ENCODE peak calls at places on chromosomes 4 and X, in eight cellular contexts. F, Q, Z, J, G, L, B and C are unnamed samples.
A peak's percentile ranks its signal among the peaks of the same experiment; 100 is the strongest.

GRCh38 chrX:68060506-68061205 is 372.6 kb downstream of the OPHN1 start:
- DNase-seq in F (no peak), Q (no peak), Z (no peak), J (no peak), G (no peak), L (no peak), B (peak; percentile 4), C (no peak)

GRCh38 chr4:152385551-152385950 is 150.3 kb downstream of the FBXW7 start:
- DNase-seq in F (peak; percentile 26), Q (peak; percentile 37), Z (peak; percentile 9), J (peak; percentile 38), G (no peak), L (no peak), B (peak; percentile 43), C (no peak)

GRCh38 chrX:66035667-66036066 is 4.2 kb downstream of the VSIG4 start:
- DNase-seq in F (no peak), Q (no peak), Z (no peak), J (no peak), G (no peak), L (no peak), B (no peak), C (no peak)

GRCh38 chr4:140754918-140755810 is 1.0 kb downstream of the TBC1D9 start:
- DNase-seq in F (no peak), Q (peak; percentile 27), Z (no peak), J (no peak), G (no peak), L (no peak), B (peak; percentile 39), C (no peak)

GRCh38 chrX:115949900-115950822 is 220.4 kb upstream of the AGTR2 start:
- DNase-seq in F (no peak), Q (no peak), Z (peak; percentile 17), J (no peak), G (no peak), L (no peak), B (no peak), C (no peak)

GRCh38 chr4:156762851-156763250 is 208.7 kb downstream of the PDGFC start:
- DNase-seq in F (no peak), Q (no peak), Z (no peak), J (no peak), G (no peak), L (no peak), B (no peak), C (no peak)

GRCh38 chr4:140757220-140757607 is 1.0 kb upstream of the TBC1D9 start:
- DNase-seq in F (no peak), Q (no peak), Z (no peak), J (no peak), G (no peak), L (no peak), B (no peak), C (no peak)

GRCh38 chr4:57378766-57379165 is 268.6 kb upstream of the IGFBP7 start:
- DNase-seq in F (peak; percentile 38), Q (peak; percentile 15), Z (no peak), J (no peak), G (no peak), L (no peak), B (peak; percentile 15), C (no peak)

GRCh38 chr4:37068580-37068979 is 176.0 kb upstream of the NWD2 start:
- DNase-seq in F (no peak), Q (no peak), Z (peak; percentile 21), J (no peak), G (no peak), L (no peak), B (no peak), C (no peak)

GRCh38 chr4:14877246-14878220 is 124.7 kb upstream of the CPEB2 start:
- DNase-seq in F (peak; percentile 73), Q (peak; percentile 64), Z (peak; percentile 93), J (no peak), G (no peak), L (no peak), B (no peak), C (no peak)

GRCh38 chr4:175411251-175411650 is 400.8 kb downstream of the GPM6A start:
- DNase-seq in F (no peak), Q (no peak), Z (no peak), J (no peak), G (no peak), L (no peak), B (no peak), C (no peak)

GRCh38 chr4:96649536-96649935 is 809.6 kb downstream of the PDHA2 start:
- DNase-seq in F (peak; percentile 65), Q (peak; percentile 35), Z (peak; percentile 17), J (no peak), G (no peak), L (no peak), B (peak; percentile 31), C (peak; percentile 16)

GRCh38 chrX:56385336-56385735 is 153.2 kb downstream of the KLF8 start:
- DNase-seq in F (no peak), Q (no peak), Z (no peak), J (no peak), G (no peak), L (no peak), B (no peak), C (no peak)

GRCh38 chr4:80154547-80154933 is 42.8 kb upstream of the PRDM8 start:
- DNase-seq in F (no peak), Q (no peak), Z (no peak), J (no peak), G (no peak), L (no peak), B (peak; percentile 21), C (peak; percentile 52)

GRCh38 chr4:89752932-89753598 is 83.9 kb downstream of the SNCA start:
- DNase-seq in F (peak; percentile 94), Q (peak; percentile 67), Z (no peak), J (peak; percentile 97), G (peak; percentile 43), L (no peak), B (peak; percentile 53), C (peak; percentile 82)

GRCh38 chrX:15158736-15159406 is 111.0 kb downstream of the ASB9 start:
- DNase-seq in F (no peak), Q (no peak), Z (no peak), J (no peak), G (no peak), L (no peak), B (no peak), C (no peak)

GRCh38 chrX:150036181-150036580 is 97.9 kb upstream of the EOLA2 start:
- DNase-seq in F (peak; percentile 57), Q (peak; percentile 54), Z (no peak), J (peak; percentile 63), G (no peak), L (no peak), B (peak; percentile 64), C (peak; percentile 25)

GRCh38 chrX:52509916-52510315 is 6.9 kb downstream of the XAGE1B start:
- DNase-seq in F (no peak), Q (no peak), Z (no peak), J (no peak), G (no peak), L (no peak), B (no peak), C (no peak)

GRCh38 chr4:22502895-22503814 is 12.7 kb downstream of the ADGRA3 start:
- DNase-seq in F (no peak), Q (peak; percentile 43), Z (no peak), J (no peak), G (no peak), L (no peak), B (peak; percentile 45), C (no peak)

GRCh38 chrX:80808160-80808735 is 1.4 kb downstream of the BRWD3 start:
- DNase-seq in F (peak; percentile 70), Q (peak; percentile 75), Z (peak; percentile 85), J (peak; percentile 71), G (peak; percentile 59), L (peak; percentile 81), B (peak; percentile 76), C (peak; percentile 71)

GRCh38 chrX:97547873-97548578 is 664.3 kb downstream of the RPA4 start:
- DNase-seq in F (peak; percentile 45), Q (peak; percentile 38), Z (no peak), J (peak; percentile 6), G (no peak), L (no peak), B (peak; percentile 50), C (peak; percentile 45)

DNA sequence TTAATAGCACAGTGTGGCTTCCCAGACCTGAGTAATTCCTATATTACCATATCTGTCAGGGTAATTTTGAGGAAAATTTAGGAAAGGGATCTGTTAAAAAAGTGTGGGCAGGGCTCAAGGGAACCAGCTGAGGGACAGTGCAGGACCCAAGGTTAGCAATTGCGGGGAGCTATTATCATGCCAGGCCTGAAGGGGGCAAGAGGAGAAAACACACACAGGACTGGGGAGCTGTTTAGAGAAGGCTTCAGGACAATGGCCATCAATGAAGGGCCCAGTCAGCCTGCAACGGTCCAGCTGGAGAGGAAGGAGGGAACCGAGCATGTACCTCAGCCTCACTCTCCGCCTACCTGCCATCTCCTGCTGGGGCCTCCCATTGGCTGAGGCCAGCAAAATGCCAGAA is 19.0 kb upstream of the NHS start:
- DNase-seq in F (no peak), Q (no peak), Z (no peak), J (no peak), G (no peak), L (no peak), B (no peak), C (no peak)
- TF ChIP-seq CTCF in F (no peak), Q (no peak), Z (no peak), J (no peak), G (no peak), L (no peak), B (no peak), C (no peak)

GRCh38 chrX:154349979-154350378 is 24.5 kb downstream of the FLNA start:
- DNase-seq in F (no peak), Q (no peak), Z (no peak), J (no peak), G (peak; percentile 22), L (no peak), B (no peak), C (no peak)

GRCh38 chrX:154352012-154352401 is 22.4 kb downstream of the FLNA start:
- DNase-seq in F (no peak), Q (no peak), Z (no peak), J (no peak), G (no peak), L (no peak), B (peak; percentile 7), C (no peak)

GRCh38 chrX:154350429-154351182 is 23.8 kb downstream of the FLNA start:
- DNase-seq in F (no peak), Q (no peak), Z (no peak), J (no peak), G (no peak), L (no peak), B (peak; percentile 9), C (no peak)

GRCh38 chrX:154352466-154352865 is 22.0 kb downstream of the FLNA start:
- DNase-seq in F (no peak), Q (no peak), Z (no peak), J (no peak), G (no peak), L (no peak), B (peak; percentile 0), C (no peak)

GRCh38 chrX:154351183-154352011 is 23.0 kb downstream of the FLNA start:
- DNase-seq in F (no peak), Q (no peak), Z (no peak), J (no peak), G (no peak), L (no peak), B (peak; percentile 2), C (no peak)
- H3K4me3 ChIP-seq in F (no peak overlapping the region), Q (no peak overlapping the region), Z (no peak overlapping the region), J (no peak overlapping the region), G (no peak overlapping the region), L (no peak overlapping the region), B (no peak overlapping the region), C (no peak overlapping the region)

GRCh38 chr4:53591372-53591892 is at the start of gene LNX1:
- DNase-seq in F (no peak), Q (no peak), Z (peak; percentile 55), J (no peak), G (peak; percentile 98), L (peak; percentile 94), B (no peak), C (no peak)
- TF ChIP-seq CTCF in F (no peak), Q (no peak), Z (no peak), J (no peak), G (peak; percentile 42), L (peak; percentile 35), B (no peak), C (no peak)

GRCh38 chr4:83262682-83263081 is 21.9 kb downstream of the COQ2 start:
- DNase-seq in F (no peak), Q (no peak), Z (no peak), J (no peak), G (no peak), L (no peak), B (no peak), C (no peak)
- H3K4me3 ChIP-seq in F (no peak overlapping the region), Q (no peak overlapping the region), Z (no peak overlapping the region), J (no peak overlapping the region), G (no peak overlapping the region), L (no peak overlapping the region), B (no peak overlapping the region), C (no peak overlapping the region)